ENCODE peak calls at places on chromosome 22, in eight cellular contexts. W is B cell; G is type B pancreatic cell; I is fibroblast of the aortic adventitia; U is heart right ventricle; S is CD8-positive, alpha-beta T cell; H is brain microvascular endothelial cell; Z is astrocyte of the spinal cord. L is an unnamed sample.

GRCh38 chr22:48670317-48670716 is 1157.4 kb downstream of the BRD1 start:
- DNase-seq in S (no peak), I (no peak), H (no peak), U (no peak), Z (no peak), W (no peak), G (no peak), L (no peak)

GRCh38 chr22:20464912-20465758 is 27.5 kb upstream of the SCARF2 start:
- DNase-seq in H (no peak), U (no peak), S (no peak), W (no peak), Z (no peak), I (no peak), G (no peak), L (no peak)

GRCh38 chr22:28855355-28856094 is 27.8 kb upstream of the ZNRF3 start:
- DNase-seq in H (peak), I (peak), U (no peak), G (no peak), Z (peak), S (peak), W (peak), L (peak)

GRCh38 chr22:27032121-27032761 is 374.9 kb downstream of the MIAT start:
- DNase-seq in U (peak), Z (peak), W (no peak), G (no peak), H (no peak), I (no peak), S (no peak), L (no peak)

GRCh38 chr22:29914991-29915390 is 32.0 kb downstream of the MTMR3 start:
- DNase-seq in Z (no peak), H (no peak), W (no peak), S (no peak), G (no peak), I (no peak), U (no peak), L (no peak)

GRCh38 chr22:48786679-48786996 is 1041.0 kb downstream of the BRD1 start:
- DNase-seq in U (no peak), I (no peak), G (no peak), Z (no peak), H (no peak), W (no peak), S (no peak), L (no peak)

GRCh38 chr22:42700355-42700754 is 20.3 kb downstream of the A4GALT start:
- DNase-seq in U (no peak), G (no peak), Z (no peak), W (peak), H (no peak), S (no peak), I (no peak), L (no peak)

GRCh38 chr22:31342389-31343125 is 3.6 kb downstream of the PATZ1 start:
- DNase-seq in G (no peak), I (no peak), W (no peak), U (no peak), H (no peak), Z (no peak), S (no peak), L (no peak)

GRCh38 chr22:19880786-19881569 is 26.3 kb upstream of the GNB1L start:
- DNase-seq in Z (peak), S (no peak), H (peak), W (peak), G (peak), I (peak), U (no peak), L (peak)

DNA sequence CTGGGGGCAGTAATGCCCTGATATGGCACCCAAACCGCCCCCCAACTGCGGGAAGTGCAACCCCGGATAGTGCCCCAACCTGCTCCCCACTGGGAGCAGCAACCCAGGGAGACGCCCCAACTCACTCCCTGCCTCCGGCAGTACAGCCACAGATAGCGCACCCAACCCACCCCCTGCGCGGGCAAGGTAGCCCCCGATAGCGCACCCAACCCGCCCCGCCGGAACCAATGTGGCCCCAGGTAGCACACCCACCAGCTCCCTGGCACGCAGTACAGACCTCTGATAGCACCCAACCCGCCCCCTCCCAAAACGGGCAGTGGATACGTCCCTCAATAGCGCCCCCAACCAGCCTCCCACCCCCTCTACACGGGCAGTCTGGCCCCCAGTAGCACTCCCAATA is 3.8 kb upstream of the RFPL3 start:
- DNase-seq in U (no peak), W (no peak), G (no peak), S (no peak), I (no peak), Z (no peak), H (no peak), L (no peak)
- TF ChIP-seq CTCF in U (no peak), W (no peak), G (no peak), S (no peak), I (no peak), Z (no peak), H (no peak), L (no peak)

DNA sequence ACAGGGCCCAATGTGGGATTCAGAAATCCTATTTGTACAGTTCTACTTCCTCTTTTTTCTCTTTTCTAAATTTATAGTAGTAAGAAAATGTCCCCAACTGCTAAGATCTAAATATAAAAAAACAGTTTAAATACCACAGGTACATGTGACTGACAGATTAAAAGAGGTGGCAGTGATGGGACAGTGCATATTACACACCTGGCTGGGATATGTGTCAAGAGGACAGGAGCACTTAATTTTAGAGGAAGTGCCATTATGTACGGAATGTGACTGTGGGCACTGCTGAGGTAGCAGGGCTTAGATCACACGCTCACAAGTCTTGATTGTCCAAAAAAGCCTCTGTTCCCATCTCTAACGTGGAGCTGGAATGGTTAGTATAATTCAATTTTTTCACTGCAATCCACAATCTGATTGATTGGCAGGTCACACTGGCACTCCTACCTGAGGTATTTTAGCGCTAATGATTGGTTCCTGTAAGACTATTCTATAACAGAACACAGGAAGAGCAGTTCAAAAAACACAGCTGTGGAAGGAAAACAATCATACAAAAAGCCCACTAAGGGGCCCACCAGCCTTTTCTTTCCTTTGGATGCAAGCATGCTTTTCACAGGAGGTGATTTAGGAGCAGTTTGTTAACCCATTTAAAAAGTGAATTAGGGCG is 34.6 kb downstream of the APOL5 start:
- DNase-seq in S (no peak), Z (no peak), G (no peak), I (no peak), U (no peak), W (no peak), H (no peak), L (no peak)
- TF ChIP-seq CTCF in S (no peak), Z (no peak), G (no peak), I (no peak), U (no peak), W (no peak), H (no peak), L (no peak)

GRCh38 chr22:24005201-24005600 is at the start of gene GSTT4:
- DNase-seq in Z (no peak), I (peak), W (no peak), U (peak), G (no peak), S (no peak), H (no peak), L (no peak)
- TF ChIP-seq CTCF in Z (no peak), I (no peak), W (no peak), U (no peak), G (no peak), S (no peak), H (no peak), L (no peak)

GRCh38 chr22:45831394-45831793 is 145.6 kb downstream of the WNT7B start:
- DNase-seq in I (peak), W (no peak), G (no peak), S (no peak), H (peak), Z (peak), U (no peak), L (peak)
- TF ChIP-seq CTCF in I (peak), W (peak), G (peak), S (no peak), H (peak), Z (peak), U (peak), L (peak)

GRCh38 chr22:44378380-44378779 is 65.6 kb upstream of the SHISAL1 start:
- DNase-seq in I (no peak), Z (no peak), G (no peak), H (no peak), W (no peak), U (no peak), S (no peak), L (no peak)
- TF ChIP-seq CTCF in I (no peak), Z (no peak), G (no peak), H (no peak), W (no peak), U (no peak), S (no peak), L (no peak)

L was measured in HFFc6.